ENCODE peak calls at places on chromosome 1, in seven cellular contexts. G is brain microvascular endothelial cell, W is fibroblast of mammary gland, X is GM23338, M is heart right ventricle, K is heart left ventricle, Y is pancreas. D is an unnamed sample.

GRCh38 chr1:213103377-213104306 is 52.6 kb downstream of the RPS6KC1 start:
- DNase-seq in W (no peak), G (no peak), Y (no peak), K (no peak), M (no peak), X (no peak), D (no peak)

GRCh38 chr1:176905648-176906047 is 258.9 kb downstream of the ASTN1 start:
- DNase-seq in K (no peak), X (no peak), W (no peak), G (no peak), Y (no peak), M (no peak), D (no peak)

GRCh38 chr1:119795471-119795870 is 15.8 kb downstream of the REG4 start:
- DNase-seq in Y (peak), K (no peak), M (no peak), X (no peak), G (no peak), W (no peak), D (no peak)

GRCh38 chr1:10640079-10640578 is 156.3 kb downstream of the CASZ1 start:
- DNase-seq in K (peak), G (no peak), M (peak), X (peak), Y (peak), W (no peak), D (no peak)

GRCh38 chr1:7526867-7527732 is 244.0 kb upstream of the VAMP3 start:
- DNase-seq in X (no peak), M (no peak), K (no peak), G (peak), W (peak), Y (no peak), D (peak)

GRCh38 chr1:55164906-55165305 is 50.3 kb downstream of the USP24 start:
- DNase-seq in W (no peak), X (no peak), Y (no peak), G (no peak), M (no peak), K (no peak), D (no peak)

GRCh38 chr1:161287482-161288054 is 22.2 kb downstream of the MPZ start:
- DNase-seq in Y (no peak), X (no peak), W (no peak), G (no peak), M (no peak), K (no peak), D (no peak)

GRCh38 chr1:203765029-203765837 is at the start of gene LAX1:
- DNase-seq in Y (no peak), K (no peak), X (no peak), G (no peak), M (no peak), W (no peak), D (no peak)

GRCh38 chr1:27659497-27660299 is 12.3 kb downstream of the IFI6 start:
- DNase-seq in M (peak), X (peak), G (peak), W (peak), K (peak), Y (peak), D (peak)

GRCh38 chr1:2046225-2046917 is 3.8 kb upstream of the PRKCZ start:
- DNase-seq in W (peak), K (peak), M (peak), Y (peak), G (peak), X (peak), D (no peak)

GRCh38 chr1:155192346-155193274 is 15.1 kb downstream of the THBS3 start:
- DNase-seq in Y (peak), M (no peak), K (no peak), W (no peak), X (peak), G (no peak), D (no peak)

GRCh38 chr1:117815926-117816325 is 113.5 kb downstream of the GDAP2 start:
- DNase-seq in Y (no peak), M (no peak), X (peak), G (no peak), W (no peak), K (no peak), D (no peak)

GRCh38 chr1:233183226-233184020 is 112.1 kb downstream of the PCNX2 start:
- DNase-seq in W (peak), K (no peak), G (peak), X (peak), M (no peak), Y (no peak), D (peak)

GRCh38 chr1:33370286-33370685 is 49.4 kb upstream of the A3GALT2 start:
- DNase-seq in M (peak), W (peak), Y (no peak), X (no peak), K (peak), G (no peak), D (peak)

GRCh38 chr1:227396539-227397355 is 78.5 kb upstream of the CDC42BPA start:
- DNase-seq in K (no peak), Y (no peak), G (no peak), W (no peak), M (no peak), X (no peak), D (no peak)

GRCh38 chr1:227174136-227174535 is 144.2 kb downstream of the CDC42BPA start:
- DNase-seq in G (peak), M (no peak), Y (no peak), X (no peak), W (peak), K (no peak), D (peak)

GRCh38 chr1:242005866-242006565 is 7.1 kb upstream of the MAP1LC3C start:
- DNase-seq in W (peak), Y (no peak), M (no peak), X (no peak), K (no peak), G (no peak), D (peak)

GRCh38 chr1:84253041-84253440 is 48.5 kb upstream of the SAMD13 start:
- DNase-seq in W (peak), G (peak), K (no peak), M (no peak), Y (no peak), X (no peak), D (peak)

GRCh38 chr1:47713960-47714359 is 276.1 kb downstream of the FOXD2 start:
- DNase-seq in K (no peak), G (no peak), X (no peak), Y (no peak), W (no peak), M (no peak), D (no peak)

GRCh38 chr1:117857434-117857833 is 72.0 kb downstream of the GDAP2 start:
- DNase-seq in X (no peak), M (no peak), W (no peak), G (no peak), Y (no peak), K (no peak), D (no peak)

GRCh38 chr1:106173101-106173500 is 883.4 kb upstream of the PRMT6 start:
- DNase-seq in M (no peak), X (no peak), K (no peak), G (no peak), Y (no peak), W (no peak), D (no peak)

GRCh38 chr1:63622847-63623566 is 29.8 kb downstream of the PGM1 start:
- DNase-seq in Y (no peak), K (no peak), W (no peak), X (no peak), M (no peak), G (no peak), D (no peak)

GRCh38 chr1:108661030-108661609 is at the start of gene HENMT1:
- DNase-seq in K (peak), X (peak), Y (peak), G (peak), W (peak), M (peak), D (peak)

GRCh38 chr1:26094677-26095383 is 16.8 kb upstream of the PDIK1L start:
- DNase-seq in M (peak), Y (peak), G (no peak), W (peak), K (peak), X (peak), D (peak)

GRCh38 chr1:1562556-1563195 is 12.0 kb downstream of the SSU72 start:
- DNase-seq in G (no peak), W (no peak), X (no peak), K (no peak), M (no peak), Y (no peak), D (peak)

GRCh38 chr1:56362994-56363770 is 216.2 kb downstream of the PLPP3 start:
- DNase-seq in M (no peak), G (no peak), W (no peak), Y (no peak), X (no peak), K (no peak), D (no peak)

GRCh38 chr1:211036701-211037494 is 97.0 kb downstream of the KCNH1 start:
- DNase-seq in M (no peak), Y (no peak), X (no peak), G (peak), K (no peak), W (peak), D (peak)

GRCh38 chr1:246398126-246398813 is 108.8 kb downstream of the SMYD3 start:
- DNase-seq in X (no peak), Y (no peak), G (no peak), K (no peak), W (no peak), M (no peak), D (no peak)

GRCh38 chr1:109814993-109815786 is 51.5 kb upstream of the EPS8L3 start:
- DNase-seq in K (no peak), W (no peak), Y (no peak), X (no peak), G (no peak), M (no peak), D (no peak)

GRCh38 chr1:42006093-42006492 is 87.4 kb upstream of the HIVEP3 start:
- DNase-seq in X (no peak), K (no peak), Y (no peak), W (no peak), G (no peak), M (no peak), D (no peak)

GRCh38 chr1:42003433-42003832 is 84.7 kb upstream of the HIVEP3 start:
- DNase-seq in G (no peak), Y (no peak), K (no peak), W (no peak), X (peak), M (no peak), D (no peak)

GRCh38 chr1:42004860-42005259 is 86.1 kb upstream of the HIVEP3 start:
- DNase-seq in G (no peak), K (no peak), X (no peak), Y (no peak), M (no peak), W (no peak), D (no peak)

GRCh38 chr1:42005530-42005929 is 86.8 kb upstream of the HIVEP3 start:
- DNase-seq in Y (no peak), K (no peak), X (no peak), G (no peak), W (no peak), M (no peak), D (no peak)

DNA sequence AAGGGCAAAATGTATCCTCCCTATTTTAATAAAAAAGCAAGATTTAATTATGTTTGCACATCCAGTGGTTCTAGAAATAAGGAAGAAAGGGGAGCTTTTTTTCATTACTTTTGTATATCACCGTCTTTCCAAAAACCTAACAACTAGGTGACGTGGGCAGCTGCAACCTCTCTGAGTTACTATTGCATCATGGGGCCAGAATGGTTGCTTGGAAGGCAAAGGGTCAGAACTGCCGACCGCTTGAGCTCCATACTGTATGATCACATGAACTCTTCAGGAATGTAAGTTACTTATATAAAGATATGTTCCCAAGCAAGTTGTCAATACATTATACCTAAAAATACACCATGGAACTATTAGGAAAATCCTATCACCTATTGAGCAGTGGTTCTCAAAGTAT is 85.6 kb upstream of the HIVEP3 start:
- DNase-seq in G (no peak), K (no peak), X (no peak), W (no peak), M (no peak), Y (no peak), D (no peak)
- TF ChIP-seq CTCF in G (no peak), K (no peak), X (no peak), W (no peak), M (no peak), Y (no peak), D (no peak)

GRCh38 chr1:12708956-12709555 is 6.9 kb upstream of the AADACL3 start:
- DNase-seq in M (no peak), Y (no peak), W (peak), K (no peak), G (no peak), X (no peak), D (peak)

GRCh38 chr1:12703821-12704451 is 12.0 kb upstream of the AADACL3 start:
- DNase-seq in Y (no peak), W (no peak), K (no peak), M (no peak), G (no peak), X (no peak), D (no peak)

GRCh38 chr1:12709696-12710095 is 6.2 kb upstream of the AADACL3 start:
- DNase-seq in W (peak), X (no peak), M (no peak), K (no peak), Y (no peak), G (no peak), D (peak)

GRCh38 chr1:12708396-12708795 is 7.5 kb upstream of the AADACL3 start:
- DNase-seq in K (no peak), W (no peak), X (no peak), M (no peak), G (no peak), Y (no peak), D (no peak)

GRCh38 chr1:12706061-12706460 is 9.8 kb upstream of the AADACL3 start:
- DNase-seq in Y (no peak), K (no peak), G (no peak), M (no peak), X (no peak), W (no peak), D (peak)
- H3K4me3 ChIP-seq in Y (no peak), K (no peak), G (no peak), M (no peak), X (no peak), W (no peak), D (no peak)

DNA sequence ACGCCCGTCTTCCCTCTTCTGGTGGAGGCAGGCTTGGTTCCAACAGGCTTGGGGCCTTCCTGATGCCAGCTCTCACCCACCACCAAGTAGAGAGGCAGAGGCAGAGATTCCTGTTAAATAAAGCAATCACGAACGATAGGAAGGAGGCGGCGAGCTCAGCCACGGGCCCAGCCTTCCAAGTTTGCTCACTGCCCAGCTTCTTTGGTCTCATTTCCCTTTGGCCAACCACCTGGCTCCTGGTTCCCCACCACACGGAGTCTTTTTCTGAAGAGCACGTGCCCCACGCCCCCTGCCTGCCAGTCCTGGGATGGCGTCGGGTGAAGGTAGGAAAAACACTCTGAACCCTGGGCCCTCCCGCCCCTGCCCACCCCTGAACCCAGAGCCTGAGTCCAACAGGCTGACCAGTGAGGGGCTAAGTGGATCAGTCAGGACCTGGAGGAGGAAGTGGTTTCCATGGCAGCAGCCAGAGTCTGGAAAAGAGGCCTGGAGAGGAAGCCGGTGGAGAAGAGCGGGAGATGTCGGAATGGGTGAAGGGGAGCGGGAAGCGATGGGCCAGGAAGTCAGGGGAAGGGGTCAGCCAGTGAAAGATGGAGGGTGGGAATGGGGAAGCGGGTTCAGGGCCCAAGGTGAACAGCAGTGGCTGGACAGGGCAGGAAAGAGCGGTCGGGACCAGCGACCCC is 158.2 kb upstream of the KLHDC7A start:
- DNase-seq in G (no peak), K (no peak), M (no peak), X (peak), Y (no peak), W (no peak), D (no peak)
- TF ChIP-seq CTCF in G (peak), K (no peak), M (no peak), X (peak), Y (no peak), W (no peak), D (no peak)

GRCh38 chr1:65910432-65910831 is 117.7 kb downstream of the PDE4B start:
- DNase-seq in M (no peak), K (no peak), X (peak), Y (no peak), G (no peak), W (no peak), D (no peak)
- H3K4me3 ChIP-seq in M (no peak), K (no peak), X (no peak), Y (no peak), G (no peak), W (no peak), D (no peak)

GRCh38 chr1:68216088-68216487 is 16.2 kb downstream of the WLS start:
- DNase-seq in G (no peak), Y (no peak), M (no peak), X (no peak), W (no peak), K (no peak), D (no peak)

GRCh38 chr1:68220420-68220819 is 11.9 kb downstream of the WLS start:
- DNase-seq in K (no peak), G (no peak), Y (no peak), M (no peak), W (no peak), X (no peak), D (no peak)

GRCh38 chr1:68218485-68218884 is 13.8 kb downstream of the WLS start:
- DNase-seq in Y (no peak), G (no peak), K (no peak), X (peak), M (no peak), W (no peak), D (no peak)

GRCh38 chr1:68213843-68214242 is 18.5 kb downstream of the WLS start:
- DNase-seq in K (peak), Y (peak), M (peak), G (peak), X (no peak), W (peak), D (peak)

GRCh38 chr1:68217060-68217554 is 15.2 kb downstream of the WLS start:
- DNase-seq in M (no peak), X (no peak), K (no peak), W (no peak), Y (no peak), G (no peak), D (no peak)
- TF ChIP-seq CTCF in M (no peak), X (no peak), K (no peak), W (no peak), Y (no peak), G (no peak), D (no peak)

DNA sequence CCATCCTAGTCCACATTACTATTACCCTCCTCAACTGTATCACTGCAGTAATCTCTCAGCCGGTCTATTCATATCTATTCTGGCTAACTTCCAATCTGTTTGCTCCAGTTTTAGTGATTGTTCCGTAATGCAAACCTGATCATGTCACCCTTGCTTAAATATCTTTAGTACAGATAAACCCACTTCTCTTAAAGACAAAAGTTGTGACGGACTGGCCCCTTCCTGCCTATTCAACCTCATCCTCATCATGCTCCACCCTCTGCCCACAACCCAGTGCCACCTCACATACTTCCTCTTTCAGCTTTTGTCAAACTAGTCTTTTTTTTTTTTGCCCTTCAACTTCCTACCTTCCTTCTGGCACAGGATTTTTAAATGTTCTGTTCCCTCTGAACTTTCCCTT is 2.8 kb upstream of the C1orf162 start:
- DNase-seq in W (no peak), X (no peak), K (peak), M (no peak), G (no peak), Y (no peak), D (no peak)
- H3K4me3 ChIP-seq in W (no peak), X (no peak), K (no peak), M (no peak), G (no peak), Y (no peak), D (no peak)

GRCh38 chr1:16275591-16275990 is 38.6 kb upstream of the CPLANE2 start:
- DNase-seq in M (no peak), Y (no peak), W (no peak), K (no peak), X (no peak), G (no peak), D (no peak)
- TF ChIP-seq CTCF in M (no peak), Y (no peak), W (no peak), K (no peak), X (no peak), G (no peak), D (no peak)

DNA sequence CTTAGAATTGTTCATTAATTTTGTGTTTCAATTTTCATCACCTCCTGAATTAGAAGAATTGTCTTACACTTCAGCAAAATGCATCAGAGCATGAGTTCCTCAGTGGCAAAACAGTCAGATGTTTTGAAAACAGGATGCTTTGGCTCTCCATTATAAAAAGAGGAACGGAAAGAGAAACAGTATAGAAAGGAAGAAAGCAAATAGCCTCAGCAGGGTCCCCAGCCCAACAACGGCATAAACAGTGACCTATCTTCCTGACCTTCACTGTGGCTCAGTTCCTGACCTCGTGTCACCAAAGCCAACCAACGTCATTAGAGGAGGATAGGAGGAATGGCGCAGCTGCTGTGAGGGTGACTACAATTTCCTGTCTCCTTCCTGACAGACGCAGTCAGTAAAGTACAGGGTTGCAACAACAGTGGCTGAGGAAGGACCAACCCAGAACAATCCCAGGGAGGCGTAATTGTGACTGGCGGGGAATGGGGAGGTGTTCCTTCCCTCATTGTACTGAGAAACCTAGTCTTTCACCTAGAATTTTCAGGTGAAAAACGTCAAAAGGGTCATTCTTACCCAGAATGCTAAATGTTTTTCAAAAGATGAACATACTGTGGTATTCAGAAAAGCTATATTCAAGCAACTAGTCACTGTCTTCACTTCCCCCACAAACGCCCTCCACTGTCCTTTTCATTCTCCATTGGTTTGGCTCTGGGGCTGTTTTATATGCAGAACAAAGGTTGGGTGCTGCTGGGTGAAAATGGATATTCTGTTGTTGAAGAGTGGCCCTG is 197.9 kb upstream of the SGIP1 start:
- DNase-seq in W (peak), K (peak), Y (no peak), X (peak), M (peak), G (peak), D (peak)
- H3K4me3 ChIP-seq in W (no peak), K (peak), Y (no peak), X (peak), M (peak), G (peak), D (peak)